ENCODE peak calls at places on chromosomes 2 and 18, in five cellular contexts. W is IMR-90, X is PC-3, S is hepatocyte, M is body of pancreas. P is an unnamed sample.

GRCh38 chr2:179410552-179411356 is 146.1 kb upstream of the SESTD1 start:
- DNase-seq in W (peak), X (peak), S (peak), M (peak), P (no peak)

GRCh38 chr2:170843656-170844055 is 27.0 kb downstream of the GAD1 start:
- DNase-seq in W (peak), X (peak), S (no peak), M (no peak), P (no peak)

GRCh38 chr2:233287871-233288270 is 19.7 kb upstream of the SAG start:
- DNase-seq in W (no peak), X (no peak), S (no peak), M (no peak), P (no peak)

GRCh38 chr18:48841381-48842258 is 109.1 kb downstream of the SMAD7 start:
- DNase-seq in W (peak), X (no peak), S (peak), M (peak), P (peak)

GRCh38 chr2:108607706-108608301 is 73.5 kb downstream of the LIMS1 start:
- DNase-seq in W (peak), X (peak), S (peak), M (no peak), P (no peak)

GRCh38 chr2:227849906-227850305 is 21.5 kb upstream of the DAW1 start:
- DNase-seq in W (peak), X (peak), S (no peak), M (no peak), P (no peak)

GRCh38 chr2:124286089-124286783 is 261.1 kb downstream of the CNTNAP5 start:
- DNase-seq in W (no peak), X (no peak), S (no peak), M (no peak), P (no peak)

GRCh38 chr2:20167356-20167755 is 57.6 kb downstream of the SDC1 start:
- DNase-seq in W (no peak), X (no peak), S (no peak), M (no peak), P (no peak)

GRCh38 chr2:127270663-127271062 is 23.3 kb downstream of the ERCC3 start:
- DNase-seq in W (no peak), X (no peak), S (no peak), M (no peak), P (no peak)

GRCh38 chr2:33145459-33145858 is 198.7 kb downstream of the LTBP1 start:
- DNase-seq in W (peak), X (no peak), S (no peak), M (no peak), P (no peak)

GRCh38 chr2:239836021-239836765 is 188.9 kb downstream of the NDUFA10 start:
- DNase-seq in W (no peak), X (no peak), S (no peak), M (no peak), P (peak)

GRCh38 chr2:44959855-44960254 is 18.4 kb downstream of the SIX3 start:
- DNase-seq in W (no peak), X (no peak), S (no peak), M (no peak), P (no peak)

GRCh38 chr2:73252238-73253027 is 18.3 kb downstream of the CCT7 start:
- DNase-seq in W (no peak), X (no peak), S (no peak), M (no peak), P (no peak)
- H3K27ac ChIP-seq in W (no peak), X (no peak), S (no peak), M (no peak), P (no peak)

GRCh38 chr2:55063226-55063625 is 13.0 kb upstream of the RTN4 start:
- DNase-seq in W (no peak), X (no peak), S (no peak), M (no peak), P (no peak)

GRCh38 chr2:55062754-55063153 is 12.5 kb upstream of the RTN4 start:
- DNase-seq in W (no peak), X (no peak), S (no peak), M (no peak), P (no peak)

GRCh38 chr2:55059793-55060192 is 9.5 kb upstream of the RTN4 start:
- DNase-seq in W (no peak), X (no peak), S (no peak), M (no peak), P (no peak)

GRCh38 chr2:55061534-55062344 is 11.5 kb upstream of the RTN4 start:
- DNase-seq in W (no peak), X (no peak), S (no peak), M (no peak), P (peak)

GRCh38 chr2:55063713-55064323 is 13.6 kb upstream of the RTN4 start:
- DNase-seq in W (no peak), X (no peak), S (no peak), M (no peak), P (no peak)
- TF ChIP-seq CTCF in W (peak), X (no peak), S (no peak), M (no peak), P (no peak)

DNA sequence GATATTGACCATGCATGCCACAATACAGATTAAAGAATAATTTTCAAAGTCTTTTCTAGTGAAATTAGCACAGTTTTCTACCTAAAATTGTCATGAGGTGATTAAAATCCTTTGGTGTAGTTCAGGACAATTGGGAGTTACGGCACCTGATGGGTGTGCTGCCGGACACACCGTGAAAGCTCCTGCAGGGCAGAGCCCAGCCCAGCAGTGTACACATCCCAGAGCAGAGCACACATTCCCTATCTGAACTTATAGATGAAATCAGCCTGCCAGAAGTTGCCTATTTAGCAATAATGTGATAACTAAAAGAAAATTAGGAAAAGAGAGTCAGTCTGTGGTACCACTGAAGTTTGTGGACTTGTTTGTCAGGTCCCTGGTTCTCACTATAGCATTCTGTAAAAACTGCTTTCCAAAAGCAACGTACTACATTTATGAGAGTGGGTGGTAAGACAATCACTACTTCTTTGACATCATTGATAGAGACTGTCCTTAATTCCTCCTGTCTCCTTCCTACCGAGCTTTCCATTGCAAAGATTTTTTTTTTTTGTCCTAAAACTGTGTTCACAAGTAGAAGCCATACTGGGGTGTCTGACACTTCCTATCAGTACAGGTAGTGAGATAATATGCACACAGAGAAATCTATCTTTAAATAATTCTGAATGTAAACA is 3.4 kb downstream of the CYTIP start:
- DNase-seq in W (no peak), X (no peak), S (no peak), M (no peak), P (peak)
- H3K4me3 ChIP-seq in W (no peak), X (no peak), S (no peak), M (no peak), P (peak)

GRCh38 chr18:34655131-34655530 is 55.0 kb upstream of the DTNA start:
- DNase-seq in W (no peak), X (no peak), S (no peak), M (no peak), P (no peak)

GRCh38 chr18:34658101-34658500 is 52.0 kb upstream of the DTNA start:
- DNase-seq in W (no peak), X (no peak), S (no peak), M (no peak), P (no peak)

GRCh38 chr18:34659579-34660517 is 50.2 kb upstream of the DTNA start:
- DNase-seq in W (peak), X (peak), S (peak), M (peak), P (peak)

GRCh38 chr18:34661464-34662087 is 48.5 kb upstream of the DTNA start:
- DNase-seq in W (peak), X (peak), S (peak), M (no peak), P (no peak)

DNA sequence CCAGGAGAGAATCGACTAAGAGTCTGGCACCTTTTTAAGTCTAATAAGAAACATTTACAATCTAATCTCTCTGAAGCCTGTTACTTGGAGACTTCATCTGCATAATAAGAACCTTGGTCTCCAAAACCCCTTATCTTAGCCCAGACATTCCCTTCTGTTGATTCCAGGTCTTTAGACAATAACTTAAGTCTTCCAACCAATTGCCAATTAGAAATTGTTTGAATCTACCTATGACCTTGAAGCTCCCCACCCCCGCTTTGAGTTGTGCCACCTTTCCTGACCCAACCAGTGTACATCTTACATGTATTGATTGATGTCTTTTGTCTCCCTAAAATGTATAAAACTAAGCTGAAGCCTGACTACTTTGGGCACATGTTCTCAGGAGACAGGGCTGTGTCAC is 49.5 kb upstream of the DTNA start:
- DNase-seq in W (no peak), X (no peak), S (no peak), M (no peak), P (no peak)
- H3K27ac ChIP-seq in W (no peak), X (no peak), S (peak), M (no peak), P (peak)

DNA sequence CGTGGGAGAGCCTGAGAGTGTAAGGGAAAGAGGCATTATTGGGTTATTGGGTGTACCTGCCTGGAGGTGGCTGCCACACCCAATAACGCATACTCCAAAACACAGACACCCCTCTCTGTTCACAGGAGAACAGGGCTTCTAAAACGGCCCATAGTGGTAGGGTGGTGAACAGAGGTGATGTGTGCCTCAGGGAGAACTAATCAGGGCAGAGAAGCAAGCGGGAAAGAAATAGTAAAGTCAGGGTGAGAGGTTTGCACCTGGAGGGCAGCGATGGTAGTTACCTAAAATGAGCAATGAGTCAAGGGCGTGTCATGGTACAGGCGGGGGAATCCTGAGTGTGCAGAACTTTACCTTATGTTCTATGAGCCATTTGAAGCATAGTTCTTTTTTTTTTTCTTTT is 21.5 kb upstream of the VPS4B start:
- DNase-seq in W (no peak), X (peak), S (no peak), M (no peak), P (no peak)
- TF ChIP-seq CTCF in W (no peak), X (no peak), S (no peak), M (no peak), P (no peak)

DNA sequence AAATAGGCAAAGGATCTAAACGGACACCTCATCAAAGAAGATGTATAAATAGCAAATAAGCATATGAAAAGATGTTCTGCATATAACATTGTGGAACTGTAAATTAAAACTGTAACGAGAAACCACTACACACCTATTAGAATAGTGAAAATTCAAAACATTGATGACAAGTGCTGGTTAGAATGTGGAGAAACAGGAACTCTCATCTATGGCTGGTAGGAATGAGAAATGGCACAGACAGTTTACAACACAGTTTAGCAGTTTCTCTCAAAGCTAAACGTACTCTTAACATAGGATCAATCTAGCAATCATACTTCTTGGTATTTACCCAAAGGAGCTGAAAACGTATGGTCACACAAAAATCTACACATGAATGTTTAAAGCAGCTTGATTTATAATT is 126.2 kb downstream of the TRIB2 start:
- DNase-seq in W (no peak), X (peak), S (no peak), M (no peak), P (no peak)
- H3K4me3 ChIP-seq in W (no peak), X (no peak), S (no peak), M (no peak), P (no peak)

DNA sequence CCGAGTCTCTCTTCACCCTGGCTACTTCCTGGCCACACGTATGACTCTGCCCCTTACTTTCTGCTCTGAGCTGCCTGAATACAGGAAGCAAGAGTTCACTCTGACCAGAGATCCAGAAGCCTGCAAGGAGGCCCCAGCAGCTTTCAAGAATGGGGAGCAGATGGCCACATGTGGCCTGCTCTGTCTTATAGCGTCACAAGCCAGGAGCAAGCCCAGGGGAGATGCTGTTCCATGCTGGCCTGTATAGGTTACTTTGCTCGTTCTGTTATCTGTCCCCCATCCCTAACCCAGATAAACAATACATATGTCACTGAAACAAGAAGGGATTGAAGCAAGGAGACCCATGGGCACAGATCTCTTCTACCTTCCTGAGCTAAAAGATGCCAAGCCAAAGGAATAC is 4.3 kb downstream of the PNKD start:
- DNase-seq in W (no peak), X (no peak), S (no peak), M (no peak), P (no peak)
- H3K27ac ChIP-seq in W (no peak), X (no peak), S (peak), M (peak), P (peak)

GRCh38 chr18:33838084-33838483 is 260.1 kb downstream of the ASXL3 start:
- DNase-seq in W (no peak), X (no peak), S (no peak), M (no peak), P (no peak)

GRCh38 chr18:33837191-33837590 is 259.2 kb downstream of the ASXL3 start:
- DNase-seq in W (no peak), X (no peak), S (no peak), M (no peak), P (no peak)

GRCh38 chr18:33835419-33835818 is 257.4 kb downstream of the ASXL3 start:
- DNase-seq in W (no peak), X (no peak), S (no peak), M (no peak), P (no peak)

GRCh38 chr18:33841221-33841967 is 263.4 kb downstream of the ASXL3 start:
- DNase-seq in W (no peak), X (no peak), S (no peak), M (no peak), P (no peak)

GRCh38 chr18:33839452-33840225 is 261.6 kb downstream of the ASXL3 start:
- DNase-seq in W (peak), X (peak), S (peak), M (peak), P (no peak)
- TF ChIP-seq CTCF in W (peak), X (peak), S (peak), M (peak), P (peak)

DNA sequence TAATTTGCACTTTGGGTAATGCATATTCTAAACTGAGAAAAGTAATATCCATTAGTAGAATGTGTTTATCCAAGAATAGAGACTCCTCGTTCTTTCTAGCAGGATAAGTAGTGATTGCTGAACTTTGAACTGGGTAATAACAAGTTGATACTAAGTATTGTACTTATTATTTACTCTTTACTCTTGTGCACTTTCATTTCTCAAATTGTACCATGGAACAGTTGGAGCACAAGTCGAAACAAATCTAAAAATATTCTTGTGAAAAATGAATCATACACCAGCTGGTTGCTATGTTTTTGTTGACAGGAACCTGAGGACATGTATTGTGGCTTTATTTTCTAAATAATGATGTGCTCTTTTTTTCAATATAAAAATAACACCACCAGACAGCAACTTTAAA is 111.9 kb downstream of the RGPD3 start:
- DNase-seq in W (no peak), X (no peak), S (no peak), M (no peak), P (no peak)
- H3K4me3 ChIP-seq in W (no peak), X (no peak), S (no peak), M (no peak), P (no peak)